ENCODE peak calls at places on chromosomes 12 and 14, in four cellular contexts. U, Z, H and D are unnamed samples.

GRCh38 chr12:87509233-87509820 is 519.9 kb downstream of the C12orf50 start:
- DNase-seq in H (no peak), U (no peak), Z (peak), D (no peak)

GRCh38 chr12:130739571-130739970 is 23.5 kb upstream of the RIMBP2 start:
- DNase-seq in U (no peak), Z (no peak), H (no peak), D (no peak)

GRCh38 chr12:89454080-89454848 is 70.3 kb downstream of the GALNT4 start:
- DNase-seq in Z (no peak), H (no peak), U (no peak), D (no peak)

GRCh38 chr14:52695481-52696091 is at the start of gene ERO1A:
- DNase-seq in U (peak), Z (peak), H (peak), D (peak)

GRCh38 chr14:73784065-73784987 is 67.3 kb upstream of the PTGR2 start:
- DNase-seq in U (no peak), Z (no peak), H (peak), D (no peak)

GRCh38 chr14:96965885-96966595 is 168.9 kb downstream of the VRK1 start:
- DNase-seq in U (no peak), Z (no peak), H (no peak), D (no peak)

GRCh38 chr12:28086521-28086920 is 103.7 kb upstream of the CCDC91 start:
- DNase-seq in U (no peak), H (no peak), Z (no peak), D (no peak)

GRCh38 chr12:11978985-11979384 is 91.8 kb upstream of the BCL2L14 start:
- DNase-seq in H (no peak), U (no peak), Z (no peak), D (no peak)

GRCh38 chr14:53890611-53891091 is 66.0 kb downstream of the BMP4 start:
- DNase-seq in U (no peak), Z (no peak), H (no peak), D (no peak)

GRCh38 chr12:14699923-14700322 is 3.5 kb upstream of the GUCY2C start:
- DNase-seq in U (no peak), H (no peak), Z (no peak), D (no peak)

GRCh38 chr12:98260276-98260675 is 255.1 kb upstream of the TMPO start:
- DNase-seq in H (no peak), Z (no peak), U (no peak), D (no peak)

GRCh38 chr14:26984318-26985177 is 386.7 kb upstream of the NOVA1 start:
- DNase-seq in U (peak), Z (no peak), H (peak), D (peak)

GRCh38 chr14:93044601-93045000 is 71.1 kb downstream of the ITPK1 start:
- DNase-seq in Z (no peak), U (no peak), H (peak), D (no peak)

GRCh38 chr12:132078190-132078589 is 65.9 kb downstream of the DDX51 start:
- DNase-seq in H (no peak), U (no peak), Z (no peak), D (no peak)

GRCh38 chr12:109542876-109543275 is 30.4 kb downstream of the MMAB start:
- DNase-seq in Z (no peak), U (no peak), H (no peak), D (no peak)

GRCh38 chr14:61565836-61566536 is 129.3 kb upstream of the HIF1A start:
- DNase-seq in H (no peak), Z (no peak), U (no peak), D (no peak)

GRCh38 chr12:30996255-30996654 is 69.7 kb downstream of the TSPAN11 start:
- DNase-seq in U (no peak), Z (no peak), H (no peak), D (no peak)

GRCh38 chr12:124422570-124423523 is 128.0 kb downstream of the RFLNA start:
- DNase-seq in U (peak), H (no peak), Z (no peak), D (no peak)

GRCh38 chr14:57833304-57833703 is 32.6 kb downstream of the SLC35F4 start:
- DNase-seq in Z (no peak), H (no peak), U (no peak), D (no peak)

GRCh38 chr12:55955800-55956508 is 9.9 kb downstream of the PMEL start:
- DNase-seq in U (peak), H (peak), Z (peak), D (no peak)

GRCh38 chr14:80047761-80048160 is 163.5 kb downstream of the DIO2 start:
- DNase-seq in H (no peak), Z (no peak), U (no peak), D (no peak)

GRCh38 chr14:84343637-84344036 is 1186.3 kb upstream of the FLRT2 start:
- DNase-seq in U (peak), H (no peak), Z (no peak), D (peak)

GRCh38 chr14:61876362-61877049 is 114.3 kb downstream of the SNAPC1 start:
- DNase-seq in H (no peak), Z (no peak), U (peak), D (peak)

GRCh38 chr12:52215587-52216031 is 17.4 kb upstream of the KRT7 start:
- DNase-seq in H (no peak), U (no peak), Z (peak), D (no peak)

GRCh38 chr12:69254046-69254445 is 14.7 kb downstream of the CPSF6 start:
- DNase-seq in H (peak), Z (no peak), U (peak), D (peak)

GRCh38 chr14:52824479-52824878 is 33.1 kb upstream of the GNPNAT1 start:
- DNase-seq in Z (no peak), H (no peak), U (no peak), D (no peak)